ENCODE peak calls at places on chromosomes 12 and 14, in six cellular contexts. A, T, V, G, S and F are unnamed samples.

GRCh38 chr14:22303589-22304195 is 285.3 kb downstream of the DAD1 start:
- DNase-seq in A (peak), T (no peak), V (peak), G (no peak), S (peak), F (no peak)

GRCh38 chr14:59728294-59728693 is 142.3 kb downstream of the RTN1 start:
- DNase-seq in A (no peak), T (no peak), V (no peak), G (no peak), S (no peak), F (no peak)

GRCh38 chr12:20829919-20830318 is 19.4 kb downstream of the SLCO1B3 start:
- DNase-seq in A (no peak), T (no peak), V (no peak), G (no peak), S (no peak), F (no peak)

GRCh38 chr12:109299849-109300248 is 9.2 kb downstream of the FOXN4 start:
- DNase-seq in A (no peak), T (no peak), V (no peak), G (no peak), S (no peak), F (no peak)

GRCh38 chr12:27826076-27826475 is 46.0 kb upstream of the MANSC4 start:
- DNase-seq in A (no peak), T (no peak), V (no peak), G (no peak), S (no peak), F (no peak)

GRCh38 chr14:83300454-83301064 is 1766.9 kb upstream of the SEL1L start:
- DNase-seq in A (peak), T (no peak), V (peak), G (no peak), S (peak), F (peak)

GRCh38 chr12:122001379-122002209 is 20.1 kb upstream of the BCL7A start:
- DNase-seq in A (no peak), T (no peak), V (no peak), G (no peak), S (no peak), F (no peak)

GRCh38 chr12:131101006-131101405 is 147.3 kb downstream of the ADGRD1 start:
- DNase-seq in A (no peak), T (no peak), V (no peak), G (peak), S (no peak), F (no peak)

GRCh38 chr14:89625208-89625987 is 208.4 kb upstream of the FOXN3 start:
- DNase-seq in A (no peak), T (peak), V (peak), G (peak), S (peak), F (no peak)

GRCh38 chr12:63276537-63277365 is 125.8 kb upstream of the AVPR1A start:
- DNase-seq in A (peak), T (no peak), V (peak), G (peak), S (peak), F (no peak)

GRCh38 chr14:50725761-50726160 is 57.7 kb upstream of the SAV1 start:
- DNase-seq in A (no peak), T (no peak), V (no peak), G (no peak), S (no peak), F (no peak)

GRCh38 chr12:42291680-42292079 is 34.2 kb downstream of the ZCRB1 start:
- DNase-seq in A (no peak), T (no peak), V (no peak), G (no peak), S (no peak), F (no peak)

GRCh38 chr14:23910081-23910875 is 43.3 kb upstream of the DHRS4 start:
- DNase-seq in A (peak), T (no peak), V (peak), G (peak), S (peak), F (peak)

GRCh38 chr14:103288076-103288766 is 45.8 kb upstream of the EIF5 start:
- DNase-seq in A (no peak), T (no peak), V (no peak), G (peak), S (no peak), F (no peak)

GRCh38 chr12:116194935-116195431 is 82.5 kb downstream of the MED13L start:
- DNase-seq in A (no peak), T (no peak), V (no peak), G (no peak), S (no peak), F (no peak)
- TF ChIP-seq CTCF in A (no peak), T (no peak), V (no peak), G (no peak), S (no peak), F (no peak)

DNA sequence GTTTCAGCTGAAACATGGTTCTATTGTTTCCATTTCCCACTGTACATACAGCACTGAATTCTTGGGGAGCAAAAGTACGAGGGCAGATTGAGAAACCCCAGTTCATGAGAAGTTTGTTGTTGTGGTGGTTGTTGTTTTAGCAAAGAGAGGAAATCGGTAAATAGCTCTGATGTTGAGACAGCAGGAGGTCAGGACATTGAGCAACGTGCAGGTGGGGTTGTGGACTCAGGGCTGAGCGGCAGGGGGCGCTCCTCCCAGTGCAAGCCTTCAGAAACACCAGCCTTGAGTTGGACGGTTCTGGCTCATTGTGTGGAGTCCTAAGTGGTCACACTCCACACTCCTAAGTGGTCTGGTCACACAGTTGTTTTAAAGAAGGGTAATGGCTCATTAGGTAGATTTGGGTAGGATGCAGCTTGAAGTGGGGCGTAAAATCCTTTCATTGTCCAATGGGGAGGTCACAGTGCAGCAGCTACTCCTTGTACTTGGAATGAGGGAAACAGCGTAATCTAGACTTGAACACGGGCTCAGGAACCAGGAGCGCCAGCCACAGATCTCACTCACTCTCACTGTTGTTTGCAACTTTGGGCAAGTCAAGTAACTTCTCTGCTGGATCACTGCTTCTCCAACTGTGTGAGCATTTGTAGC is 14.5 kb upstream of the PWP1 start:
- DNase-seq in A (peak), T (no peak), V (peak), G (peak), S (no peak), F (no peak)
- TF ChIP-seq CTCF in A (peak), T (peak), V (peak), G (peak), S (peak), F (peak)

DNA sequence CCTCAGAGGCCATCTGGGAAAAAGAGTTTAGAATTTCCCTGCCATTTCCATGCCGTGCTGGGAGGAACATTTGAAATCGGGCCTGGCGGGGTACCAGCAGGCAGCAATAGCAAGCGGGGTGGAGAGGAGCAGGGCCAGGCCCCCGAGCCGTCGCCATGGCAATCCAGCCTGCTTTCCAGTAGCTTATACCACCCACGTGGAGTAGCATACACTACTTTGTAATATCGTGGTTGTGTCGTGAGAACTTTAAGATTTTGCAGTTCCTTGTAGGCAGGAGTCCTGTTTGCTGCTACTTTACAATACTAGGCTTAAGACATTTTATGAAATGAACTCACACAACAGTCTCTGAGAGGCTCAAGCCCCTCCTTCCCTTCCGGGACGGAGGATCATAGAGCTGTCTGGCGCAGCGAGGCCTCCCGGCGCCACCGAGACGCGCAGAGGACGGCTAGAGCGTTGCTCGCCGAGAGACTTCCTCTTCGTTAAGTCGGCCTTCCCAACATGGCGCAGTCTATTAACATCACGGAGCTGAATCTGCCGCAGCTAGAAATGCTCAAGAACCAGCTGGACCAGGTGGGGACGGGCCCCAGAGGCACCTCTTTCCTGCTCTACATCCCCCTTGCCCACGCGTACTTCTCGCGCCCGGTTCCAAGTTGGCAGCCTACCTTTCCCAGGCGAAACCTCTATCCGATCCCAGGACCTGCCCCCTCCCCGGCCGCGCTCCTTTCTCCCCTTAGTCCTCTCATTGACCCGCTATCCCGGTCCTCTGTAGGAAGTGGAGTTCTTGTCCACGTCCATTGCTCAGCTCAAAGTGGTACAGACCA is at the start of gene PFDN5:
- DNase-seq in A (peak), T (peak), V (peak), G (peak), S (peak), F (peak)
- TF ChIP-seq CTCF in A (no peak), T (no peak), V (peak), G (no peak), S (no peak), F (no peak)

GRCh38 chr14:79543966-79544365 is 667.3 kb downstream of the DIO2 start:
- DNase-seq in A (peak), T (no peak), V (peak), G (no peak), S (peak), F (no peak)
- TF ChIP-seq CTCF in A (peak), T (no peak), V (peak), G (peak), S (peak), F (no peak)